ENCODE peak calls at places on chromosomes 2 and 18, in four cellular contexts. C, I, F and O are unnamed samples.

GRCh38 chr2:200049086-200049485 is 93.7 kb downstream of the MAIP1 start:
- DNase-seq in I (no peak), F (no peak), C (no peak), O (no peak)

GRCh38 chr2:120669121-120669952 is 66.3 kb upstream of the GLI2 start:
- DNase-seq in I (no peak), F (no peak), C (no peak), O (no peak)

GRCh38 chr2:240236217-240237111 is 96.0 kb upstream of the OTOS start:
- DNase-seq in F (no peak), I (peak; percentile 82), C (peak; percentile 80), O (no peak)

GRCh38 chr2:130288467-130289403 is 54.0 kb upstream of the IMP4 start:
- DNase-seq in C (no peak), F (no peak), I (no peak), O (no peak)

GRCh38 chr2:159457589-159457988 is 158.8 kb downstream of the BAZ2B start:
- DNase-seq in F (no peak), C (no peak), I (no peak), O (no peak)

GRCh38 chr2:219566640-219567039 is 4.7 kb downstream of the OBSL1 start:
- DNase-seq in I (no peak), C (no peak), F (no peak), O (no peak)

GRCh38 chr2:56464613-56465012 is 280.8 kb downstream of the CCDC85A start:
- DNase-seq in C (no peak), F (no peak), I (no peak), O (no peak)

GRCh38 chr2:228065686-228066085 is 115.8 kb downstream of the SPHKAP start:
- DNase-seq in F (no peak), C (no peak), I (no peak), O (no peak)

GRCh38 chr2:147231607-147232006 is 613.2 kb upstream of the ACVR2A start:
- DNase-seq in F (no peak), C (no peak), I (no peak), O (no peak)
- H3K27ac ChIP-seq in F (no peak overlapping the region), C (no peak overlapping the region), I (no peak overlapping the region), O (no peak overlapping the region)

DNA sequence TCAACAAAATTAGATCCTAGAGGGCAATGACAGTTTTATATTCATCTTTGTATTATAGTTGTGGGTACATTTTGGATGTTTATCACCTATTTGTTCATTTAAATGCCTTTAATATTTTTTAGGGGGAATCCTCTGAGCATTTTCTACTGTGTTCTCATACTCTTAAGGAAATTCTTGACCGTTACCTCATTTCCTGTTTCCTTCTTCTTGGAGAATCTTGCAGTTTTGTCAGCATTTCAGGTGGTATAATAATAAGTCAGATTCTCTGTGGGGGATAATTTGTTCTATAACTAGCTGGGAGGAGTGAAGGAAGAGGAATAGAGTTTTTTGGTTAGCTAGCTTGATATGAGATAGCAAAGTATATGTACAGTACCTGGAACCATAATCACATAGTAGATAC is 14.0 kb downstream of the MTX2 start:
- DNase-seq in C (no peak), I (no peak), F (no peak), O (no peak)
- H3K27ac ChIP-seq in C (no peak overlapping the region), I (no peak overlapping the region), F (no peak overlapping the region), O (no peak overlapping the region)

DNA sequence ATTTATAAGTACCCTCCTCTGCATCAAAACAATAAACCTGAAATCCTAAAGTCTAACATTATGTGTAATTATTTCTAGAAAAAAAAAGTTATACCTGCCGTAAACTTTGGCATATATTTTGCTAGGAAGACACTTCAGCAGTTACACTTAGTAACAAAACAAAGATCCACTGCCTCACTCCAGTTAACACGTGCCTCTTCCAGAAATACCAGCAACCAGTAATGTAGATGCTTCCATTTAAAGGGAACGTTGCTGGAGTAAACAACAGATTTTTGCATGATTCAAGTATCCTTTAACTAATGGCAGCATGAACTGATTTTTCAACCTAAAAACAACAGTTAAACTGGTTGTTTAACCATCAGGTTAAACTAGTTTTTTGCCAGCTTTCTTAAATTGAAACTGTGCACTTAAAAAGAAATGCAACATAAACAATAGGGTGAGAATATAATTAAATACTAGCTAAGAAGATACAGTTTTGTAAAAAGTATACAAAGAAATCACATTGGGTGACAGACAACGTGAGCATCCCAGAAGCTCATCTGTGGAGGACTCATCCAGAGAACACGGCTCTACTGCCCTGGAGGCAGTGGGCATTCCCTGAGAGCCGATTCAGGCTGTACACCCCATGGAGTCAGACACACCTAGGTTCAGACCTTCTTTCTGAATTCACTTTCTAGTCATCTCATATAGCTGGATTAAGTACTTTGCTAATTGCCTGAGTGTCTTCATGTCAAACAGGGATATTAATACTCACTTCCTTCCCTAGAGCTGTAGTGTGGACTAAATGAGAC is 22.3 kb downstream of the MGAT4A start:
- DNase-seq in F (no peak), I (no peak), C (no peak), O (no peak)
- H3K27ac ChIP-seq in F (no peak overlapping the region), I (peak overlapping the region; percentile 64), C (peak overlapping the region; percentile 35), O (peak overlapping the region; percentile 42)

GRCh38 chr18:23229472-23229871 is 94.2 kb downstream of the CABLES1 start:
- DNase-seq in I (no peak), C (no peak), F (no peak), O (no peak)

GRCh38 chr18:23231340-23232021 is 96.2 kb downstream of the CABLES1 start:
- DNase-seq in I (peak; percentile 51), F (no peak), C (peak; percentile 76), O (no peak)

GRCh38 chr18:23230688-23231087 is 95.4 kb downstream of the CABLES1 start:
- DNase-seq in F (no peak), C (no peak), I (no peak), O (no peak)

GRCh38 chr18:23234619-23235018 is 99.3 kb downstream of the CABLES1 start:
- DNase-seq in I (no peak), C (no peak), F (no peak), O (no peak)

GRCh38 chr18:23232331-23232730 is 97.0 kb downstream of the CABLES1 start:
- DNase-seq in I (no peak), F (no peak), C (no peak), O (no peak)
- H3K27ac ChIP-seq in I (peak overlapping the region; percentile 80), F (no peak overlapping the region), C (peak overlapping the region; percentile 77), O (no peak overlapping the region)

DNA sequence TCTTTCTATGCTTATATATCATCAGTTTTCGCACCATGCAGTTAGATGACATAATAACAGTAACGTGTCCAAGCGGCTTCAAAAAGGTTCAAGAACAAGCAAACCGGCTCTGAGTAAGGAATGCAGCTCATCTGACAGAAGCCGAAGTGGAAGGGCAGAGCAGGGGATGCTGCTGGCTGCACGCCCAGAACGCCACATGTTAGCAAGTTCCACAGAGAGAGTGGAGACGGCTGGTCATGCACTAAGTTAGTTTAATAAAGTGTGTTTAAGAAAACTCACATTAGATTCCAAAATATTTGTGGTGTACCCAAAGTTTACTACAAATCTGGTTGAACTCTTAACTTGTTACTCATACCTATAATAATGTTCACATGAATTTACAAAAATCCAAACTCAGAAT is 170.1 kb downstream of the DNAH7 start:
- DNase-seq in C (peak; percentile 66), F (peak; percentile 2), I (peak; percentile 78), O (peak; percentile 47)
- H3K27ac ChIP-seq in C (no peak overlapping the region), F (no peak overlapping the region), I (no peak overlapping the region), O (no peak overlapping the region)

GRCh38 chr2:137976274-137976673 is 12.0 kb downstream of the HNMT start:
- DNase-seq in F (no peak), I (no peak), C (no peak), O (no peak)
- H3K27ac ChIP-seq in F (no peak overlapping the region), I (no peak overlapping the region), C (no peak overlapping the region), O (no peak overlapping the region)

DNA sequence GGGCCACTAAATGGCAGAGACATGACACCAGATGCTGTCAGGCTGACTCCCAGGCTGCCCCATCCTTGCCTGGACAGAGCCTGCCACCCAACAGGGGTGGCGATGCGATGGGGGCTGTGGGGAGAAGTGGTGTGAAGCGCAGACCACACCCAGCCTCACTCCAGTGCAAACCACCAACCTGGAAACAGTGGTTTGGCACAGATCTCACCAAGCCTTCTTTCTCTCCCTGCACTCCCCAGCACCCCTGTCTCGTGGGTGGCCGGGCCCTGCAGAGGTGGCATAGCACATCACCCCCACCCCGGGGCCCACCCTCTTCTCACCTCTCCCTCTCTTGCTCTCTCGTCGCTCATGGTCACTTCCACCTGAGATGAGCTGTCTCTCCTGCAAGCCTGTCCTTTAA is 32.6 kb downstream of the CIB4 start:
- DNase-seq in C (no peak), F (no peak), I (no peak), O (no peak)
- H3K27ac ChIP-seq in C (no peak overlapping the region), F (no peak overlapping the region), I (no peak overlapping the region), O (no peak overlapping the region)

GRCh38 chr2:21268871-21269224 is 145.1 kb downstream of the TDRD15 start:
- DNase-seq in F (no peak), I (no peak), C (no peak), O (no peak)
- H3K27ac ChIP-seq in F (no peak overlapping the region), I (peak overlapping the region; percentile 83), C (peak overlapping the region; percentile 63), O (peak overlapping the region; percentile 56)